ENCODE peak calls at places on chromosomes 11 and 22, in seven cellular contexts. D, G, X, K, C, O and N are unnamed samples.

GRCh38 chr11:119236490-119236889 is 30.4 kb downstream of the CBL start:
- DNase-seq in D (no peak), G (no peak), X (no peak), K (no peak), C (peak), O (peak), N (no peak)

GRCh38 chr11:60854140-60854846 is 1.5 kb downstream of the PTGDR2 start:
- DNase-seq in D (no peak), G (no peak), X (no peak), K (no peak), C (no peak), O (no peak), N (no peak)

GRCh38 chr11:19844806-19845205 is 132.2 kb downstream of the NAV2 start:
- DNase-seq in D (no peak), G (no peak), X (no peak), K (no peak), C (no peak), O (no peak), N (no peak)

GRCh38 chr22:49858827-49859226 is 5.2 kb downstream of the ZBED4 start:
- DNase-seq in D (no peak), G (no peak), X (no peak), K (no peak), C (no peak), O (no peak), N (no peak)

GRCh38 chr11:47731466-47731865 is 16.3 kb upstream of the AGBL2 start:
- DNase-seq in D (no peak), G (no peak), X (no peak), K (no peak), C (no peak), O (no peak), N (no peak)

GRCh38 chr11:63985812-63986155 is 454 bp upstream of the OTUB1 start:
- DNase-seq in D (no peak), G (no peak), X (peak), K (peak), C (no peak), O (no peak), N (peak)

GRCh38 chr22:39634530-39635399 is 64.2 kb downstream of the CACNA1I start:
- DNase-seq in D (peak), G (no peak), X (peak), K (no peak), C (peak), O (peak), N (no peak)

GRCh38 chr11:44633641-44634040 is 68.2 kb downstream of the CD82 start:
- DNase-seq in D (no peak), G (no peak), X (no peak), K (no peak), C (no peak), O (no peak), N (peak)

GRCh38 chr22:19103881-19104821 is 18.1 kb downstream of the DGCR2 start:
- DNase-seq in D (no peak), G (no peak), X (no peak), K (no peak), C (peak), O (peak), N (no peak)

GRCh38 chr22:43090130-43090789 is 1.1 kb upstream of the TTLL1 start:
- DNase-seq in D (peak), G (peak), X (peak), K (peak), C (peak), O (peak), N (peak)

GRCh38 chr22:23777776-23778575 is 5.3 kb downstream of the MMP11 start:
- DNase-seq in D (no peak), G (peak), X (no peak), K (no peak), C (peak), O (no peak), N (no peak)

GRCh38 chr22:44952863-44953790 is 56.7 kb downstream of the PHF21B start:
- DNase-seq in D (no peak), G (no peak), X (no peak), K (no peak), C (no peak), O (no peak), N (no peak)

GRCh38 chr11:60872124-60872951 is 5.0 kb downstream of the ZP1 start:
- DNase-seq in D (peak), G (peak), X (peak), K (no peak), C (peak), O (peak), N (peak)

GRCh38 chr11:76610871-76611475 is 59.6 kb downstream of the LRRC32 start:
- DNase-seq in D (peak), G (no peak), X (no peak), K (no peak), C (no peak), O (peak), N (no peak)

GRCh38 chr22:27194096-27194748 is 536.8 kb downstream of the MIAT start:
- DNase-seq in D (no peak), G (no peak), X (no peak), K (no peak), C (no peak), O (no peak), N (no peak)

GRCh38 chr22:40040927-40041326 is 46.2 kb downstream of the FAM83F start:
- DNase-seq in D (no peak), G (peak), X (peak), K (no peak), C (peak), O (peak), N (no peak)

GRCh38 chr11:69000831-69001245 is 12.2 kb downstream of the MRGPRF start:
- DNase-seq in D (peak), G (peak), X (peak), K (no peak), C (peak), O (peak), N (no peak)

GRCh38 chr11:34339149-34340064 is 18.4 kb downstream of the ABTB2 start:
- DNase-seq in D (no peak), G (no peak), X (no peak), K (no peak), C (peak), O (no peak), N (no peak)

GRCh38 chr11:3954448-3955298 is 99.2 kb downstream of the STIM1 start:
- DNase-seq in D (no peak), G (no peak), X (no peak), K (no peak), C (no peak), O (peak), N (no peak)

GRCh38 chr11:76524461-76524860 is 79.6 kb downstream of the EMSY start:
- DNase-seq in D (no peak), G (no peak), X (no peak), K (no peak), C (peak), O (no peak), N (no peak)

GRCh38 chr11:134380229-134380628 is 31.8 kb downstream of the B3GAT1 start:
- DNase-seq in D (no peak), G (no peak), X (no peak), K (no peak), C (no peak), O (no peak), N (no peak)

GRCh38 chr11:105577645-105578044 is 32.2 kb upstream of the GRIA4 start:
- DNase-seq in D (no peak), G (no peak), X (no peak), K (no peak), C (peak), O (peak), N (no peak)

GRCh38 chr22:34390400-34390799 is 470.1 kb upstream of the LARGE1 start:
- DNase-seq in D (no peak), G (no peak), X (no peak), K (no peak), C (no peak), O (no peak), N (no peak)

GRCh38 chr11:122100222-122101080 is 15.6 kb downstream of the BLID start:
- DNase-seq in D (peak), G (peak), X (peak), K (no peak), C (peak), O (peak), N (no peak)

GRCh38 chr11:11782532-11783110 is 59.2 kb upstream of the USP47 start:
- DNase-seq in D (peak), G (no peak), X (peak), K (no peak), C (no peak), O (no peak), N (no peak)

DNA sequence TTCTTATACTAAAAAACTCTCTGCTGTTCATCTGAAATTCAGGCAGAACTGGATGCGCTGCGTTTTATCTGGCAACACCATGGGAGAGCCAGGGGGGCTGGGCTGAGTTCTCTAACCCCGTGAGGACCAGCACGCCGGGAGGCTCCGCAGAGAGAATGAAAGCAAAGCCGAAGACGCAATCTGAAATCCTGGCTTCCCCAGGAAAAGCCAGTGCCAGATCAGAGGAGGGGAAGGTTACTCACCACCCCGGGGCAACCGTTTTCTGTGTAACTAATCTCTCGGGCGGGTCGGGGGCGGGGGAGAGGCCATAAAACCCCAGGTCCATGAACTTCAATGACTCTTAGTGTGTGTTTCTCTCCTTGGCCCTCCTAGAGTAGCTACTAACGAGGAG is 99.4 kb downstream of the SHANK2 start:
- DNase-seq in D (peak), G (no peak), X (peak), K (no peak), C (peak), O (peak), N (no peak)
- H3K4me3 ChIP-seq in D (no peak), G (no peak), X (no peak), K (no peak), C (no peak), O (no peak), N (no peak)

GRCh38 chr11:35619030-35619753 is 932 bp downstream of the FJX1 start:
- DNase-seq in D (peak), G (peak), X (peak), K (peak), C (no peak), O (peak), N (no peak)
- H3K4me3 ChIP-seq in D (peak), G (peak), X (peak), K (no peak), C (peak), O (peak), N (no peak)

GRCh38 chr22:30265851-30266444 is 703 bp downstream of the OSM start:
- DNase-seq in D (peak), G (no peak), X (peak), K (peak), C (no peak), O (no peak), N (peak)
- H3K4me3 ChIP-seq in D (peak), G (no peak), X (peak), K (peak), C (no peak), O (no peak), N (peak)

GRCh38 chr11:73312036-73312435 is 4.0 kb downstream of the ARHGEF17 start:
- DNase-seq in D (no peak), G (no peak), X (no peak), K (no peak), C (no peak), O (no peak), N (no peak)
- H3K4me3 ChIP-seq in D (peak), G (peak), X (peak), K (no peak), C (peak), O (no peak), N (no peak)

DNA sequence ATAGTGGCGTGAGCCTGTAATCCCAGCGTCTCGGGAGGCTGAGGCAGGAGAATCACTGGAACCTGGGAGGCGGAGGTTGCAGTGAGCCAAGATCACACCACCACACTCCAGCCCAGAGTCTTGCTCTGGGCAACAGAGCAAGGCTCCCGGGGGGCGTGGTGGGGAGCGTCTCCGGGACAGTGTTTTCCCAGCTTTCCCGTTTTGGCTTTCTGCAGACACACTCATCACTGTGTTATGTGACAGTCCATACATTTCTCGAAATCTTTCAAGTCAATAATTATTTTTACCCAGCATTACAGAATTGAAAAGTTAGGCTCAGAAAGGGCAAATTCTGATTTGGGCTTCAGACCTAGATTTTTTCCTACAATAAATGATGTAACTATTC is 31.7 kb downstream of the NEAT1 start:
- DNase-seq in D (no peak), G (no peak), X (no peak), K (no peak), C (peak), O (peak), N (no peak)
- H3K4me3 ChIP-seq in D (peak), G (peak), X (peak), K (peak), C (peak), O (no peak), N (peak)

GRCh38 chr22:37544955-37545702 is 15.2 kb upstream of the CDC42EP1 start:
- DNase-seq in D (peak), G (peak), X (peak), K (peak), C (peak), O (peak), N (peak)
- H3K4me3 ChIP-seq in D (no peak), G (peak), X (peak), K (no peak), C (no peak), O (no peak), N (no peak)

GRCh38 chr11:94639901-94640721 is 72.9 kb downstream of the PIWIL4 start:
- DNase-seq in D (no peak), G (no peak), X (no peak), K (no peak), C (no peak), O (no peak), N (no peak)

GRCh38 chr11:94638278-94638901 is 71.2 kb downstream of the PIWIL4 start:
- DNase-seq in D (no peak), G (no peak), X (no peak), K (no peak), C (no peak), O (peak), N (no peak)

GRCh38 chr11:94636388-94636787 is 69.2 kb downstream of the PIWIL4 start:
- DNase-seq in D (no peak), G (no peak), X (no peak), K (no peak), C (no peak), O (no peak), N (no peak)

GRCh38 chr11:94641167-94641761 is 74.1 kb downstream of the PIWIL4 start:
- DNase-seq in D (no peak), G (no peak), X (no peak), K (no peak), C (peak), O (no peak), N (no peak)

GRCh38 chr11:94638902-94639373 is 71.8 kb downstream of the PIWIL4 start:
- DNase-seq in D (no peak), G (no peak), X (no peak), K (peak), C (peak), O (peak), N (no peak)
- H3K4me3 ChIP-seq in D (no peak), G (no peak), X (no peak), K (no peak), C (no peak), O (no peak), N (no peak)

GRCh38 chr11:124798991-124799383 is 1.2 kb downstream of the MSANTD2 start:
- DNase-seq in D (peak), G (no peak), X (peak), K (peak), C (peak), O (peak), N (peak)
- H3K4me3 ChIP-seq in D (peak), G (peak), X (peak), K (peak), C (peak), O (peak), N (peak)

DNA sequence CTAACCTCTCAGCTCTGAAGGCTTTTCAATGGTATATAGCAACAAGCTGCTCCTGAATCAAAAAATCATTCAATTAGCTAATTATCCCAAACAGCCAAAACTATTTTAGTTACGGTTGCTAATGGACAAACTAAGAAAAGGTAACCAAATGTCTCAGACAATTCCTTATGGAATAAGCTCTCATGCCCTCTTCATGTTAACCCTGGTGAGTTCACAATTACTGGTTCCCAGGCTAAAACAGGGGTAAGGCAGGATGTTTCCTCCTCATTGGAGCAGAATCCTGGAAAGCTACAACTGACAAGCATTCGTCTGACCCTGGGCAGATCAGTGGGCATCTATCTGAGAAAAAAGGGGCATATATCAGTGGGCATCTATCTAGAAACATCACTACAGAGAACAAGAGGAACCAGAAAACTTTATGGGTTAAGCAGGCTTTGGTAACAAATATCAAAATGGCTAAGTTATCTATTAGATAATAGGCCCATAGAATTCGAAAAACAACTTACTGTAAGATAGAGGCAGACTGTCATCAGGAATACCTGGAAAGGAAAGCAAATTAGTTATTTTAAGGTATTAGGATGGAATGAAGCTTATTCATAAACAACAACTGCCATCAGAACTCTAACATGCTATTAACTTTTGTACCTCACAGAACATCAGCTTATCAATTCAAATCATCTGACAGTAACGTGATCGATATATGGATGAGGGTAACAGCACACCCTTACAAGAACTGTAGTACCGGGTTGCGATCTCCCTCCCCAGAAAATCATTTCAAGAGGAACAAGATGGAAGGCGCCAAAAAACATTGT is 14.8 kb upstream of the WDR74 start:
- DNase-seq in D (no peak), G (no peak), X (no peak), K (no peak), C (no peak), O (no peak), N (no peak)
- H3K4me3 ChIP-seq in D (peak), G (peak), X (peak), K (peak), C (peak), O (no peak), N (peak)